ENCODE peak calls at places on chromosomes 6 and 20, in six cellular contexts. One of them, this sample, is unnamed.

GRCh38 chr6:1326535-1327121 is 14.7 kb downstream of the FOXQ1 start:
- DNase-seq in H54: no peak
- DNase-seq in D341Med: no peak
- DNase-seq in SW 1271: no peak
- DNase-seq in kidney glomerular epithelial cell: no peak
- DNase-seq in type B pancreatic cell: no peak
- DNase-seq in this sample: no peak

GRCh38 chr6:22474283-22474682 is 95.1 kb upstream of the HDGFL1 start:
- DNase-seq in SW 1271: no peak
- DNase-seq in H54: no peak
- DNase-seq in type B pancreatic cell: no peak
- DNase-seq in D341Med: no peak
- DNase-seq in kidney glomerular epithelial cell: no peak
- DNase-seq in this sample: no peak

GRCh38 chr20:50399917-50400704 is 110.1 kb upstream of the PTPN1 start:
- DNase-seq in type B pancreatic cell: no peak
- DNase-seq in H54: no peak
- DNase-seq in kidney glomerular epithelial cell: no peak
- DNase-seq in D341Med: no peak
- DNase-seq in SW 1271: peak
- DNase-seq in this sample: no peak

GRCh38 chr6:152462716-152463115 is 174.4 kb downstream of the SYNE1 start:
- DNase-seq in H54: no peak
- DNase-seq in D341Med: peak
- DNase-seq in kidney glomerular epithelial cell: peak
- DNase-seq in type B pancreatic cell: no peak
- DNase-seq in SW 1271: no peak
- DNase-seq in this sample: no peak

GRCh38 chr6:146267447-146267846 is 238.6 kb downstream of the GRM1 start:
- DNase-seq in kidney glomerular epithelial cell: no peak
- DNase-seq in H54: no peak
- DNase-seq in SW 1271: no peak
- DNase-seq in D341Med: no peak
- DNase-seq in type B pancreatic cell: no peak
- DNase-seq in this sample: no peak

GRCh38 chr6:34202329-34203201 is 34.1 kb upstream of the HMGA1 start:
- DNase-seq in D341Med: no peak
- DNase-seq in H54: no peak
- DNase-seq in type B pancreatic cell: no peak
- DNase-seq in SW 1271: no peak
- DNase-seq in kidney glomerular epithelial cell: no peak
- DNase-seq in this sample: no peak

GRCh38 chr6:8082954-8083858 is 19.0 kb upstream of the BLOC1S5 start:
- DNase-seq in H54: no peak
- DNase-seq in SW 1271: peak
- DNase-seq in type B pancreatic cell: no peak
- DNase-seq in D341Med: no peak
- DNase-seq in kidney glomerular epithelial cell: peak
- DNase-seq in this sample: no peak

GRCh38 chr6:111871207-111871606 is 2.0 kb downstream of the FYN start:
- DNase-seq in kidney glomerular epithelial cell: no peak
- DNase-seq in SW 1271: no peak
- DNase-seq in D341Med: no peak
- DNase-seq in H54: no peak
- DNase-seq in type B pancreatic cell: no peak
- DNase-seq in this sample: no peak

GRCh38 chr6:142805042-142805441 is 139.9 kb downstream of the HIVEP2 start:
- DNase-seq in SW 1271: no peak
- DNase-seq in kidney glomerular epithelial cell: no peak
- DNase-seq in D341Med: no peak
- DNase-seq in type B pancreatic cell: no peak
- DNase-seq in H54: no peak
- DNase-seq in this sample: no peak